ENCODE peak calls at places on chromosomes 3 and 15, in eight cellular contexts. H, J, N, B, P, V, Z and E are unnamed samples.

GRCh38 chr15:87764461-87765236 is 491.9 kb downstream of the NTRK3 start:
- DNase-seq in B (no peak), H (no peak), V (no peak), Z (no peak), J (no peak), P (peak), N (no peak), E (no peak)

GRCh38 chr15:51286816-51287215 is 51.6 kb downstream of the CYP19A1 start:
- DNase-seq in J (no peak), V (no peak), Z (no peak), B (no peak), N (no peak), H (no peak), P (peak), E (no peak)

GRCh38 chr3:141876381-141876890 is at the start of gene ATP1B3:
- DNase-seq in Z (peak), N (peak), P (peak), V (peak), J (peak), H (peak), B (peak), E (peak)

GRCh38 chr3:111714305-111714704 is 119.2 kb upstream of the ZBED2 start:
- DNase-seq in H (no peak), P (no peak), J (no peak), B (no peak), V (no peak), N (no peak), Z (no peak), E (no peak)

GRCh38 chr15:36428102-36428845 is 151.2 kb upstream of the CDIN1 start:
- DNase-seq in V (no peak), H (no peak), B (no peak), N (peak), P (peak), J (no peak), Z (no peak), E (no peak)

GRCh38 chr3:197154-197855 is 742 bp downstream of the CHL1 start:
- DNase-seq in N (no peak), H (peak), B (peak), P (no peak), V (peak), Z (peak), J (peak), E (no peak)

GRCh38 chr15:101413239-101413638 is 76.3 kb downstream of the PCSK6 start:
- DNase-seq in B (no peak), Z (no peak), H (no peak), J (no peak), V (no peak), N (no peak), P (no peak), E (no peak)

GRCh38 chr15:94239474-94239873 is 8.1 kb downstream of the MCTP2 start:
- DNase-seq in V (no peak), P (no peak), J (no peak), N (no peak), Z (no peak), H (no peak), B (no peak), E (no peak)

GRCh38 chr3:184807549-184807948 is 4.4 kb upstream of the VPS8 start:
- DNase-seq in B (no peak), P (no peak), V (no peak), H (no peak), Z (no peak), J (no peak), N (no peak), E (no peak)

GRCh38 chr3:16885948-16886683 is 1.4 kb downstream of the PLCL2 start:
- DNase-seq in J (peak), Z (no peak), V (no peak), B (no peak), H (no peak), N (no peak), P (no peak), E (no peak)

GRCh38 chr3:4744405-4745239 is 234.6 kb upstream of the BHLHE40 start:
- DNase-seq in Z (no peak), P (peak), B (no peak), N (no peak), H (no peak), V (no peak), J (no peak), E (peak)

GRCh38 chr3:67044295-67044694 is 46.2 kb downstream of the KBTBD8 start:
- DNase-seq in J (no peak), V (no peak), Z (no peak), P (no peak), N (no peak), B (no peak), H (no peak), E (no peak)

GRCh38 chr3:139934557-139935070 is 371 bp upstream of the CLSTN2 start:
- DNase-seq in B (no peak), J (peak), N (no peak), P (peak), H (peak), V (peak), Z (peak), E (peak)

GRCh38 chr15:65791335-65792129 is 561 bp downstream of the DENND4A start:
- DNase-seq in J (peak), B (no peak), V (peak), H (peak), P (peak), N (peak), Z (peak), E (peak)

GRCh38 chr15:48974865-48975264 is 11.1 kb upstream of the SHC4 start:
- DNase-seq in N (peak), V (no peak), P (peak), H (no peak), B (no peak), Z (no peak), J (no peak), E (no peak)

GRCh38 chr3:138442996-138443395 is 8.6 kb downstream of the ESYT3 start:
- DNase-seq in B (no peak), N (no peak), Z (no peak), P (no peak), V (no peak), J (no peak), H (no peak), E (no peak)

GRCh38 chr3:56190130-56190529 is 278.1 kb downstream of the ERC2 start:
- DNase-seq in H (no peak), Z (no peak), B (no peak), N (no peak), P (no peak), J (no peak), V (no peak), E (no peak)

GRCh38 chr3:170829873-170830272 is 40.1 kb downstream of the RPL22L1 start:
- DNase-seq in B (no peak), N (no peak), P (no peak), V (no peak), H (no peak), J (no peak), Z (no peak), E (no peak)

GRCh38 chr3:122318620-122319019 is 6.4 kb upstream of the CSTA start:
- DNase-seq in H (no peak), B (no peak), N (no peak), V (no peak), Z (no peak), P (no peak), J (no peak), E (no peak)

GRCh38 chr3:192957441-192957951 is 39.8 kb upstream of the MB21D2 start:
- DNase-seq in H (no peak), N (no peak), V (no peak), B (no peak), J (no peak), P (peak), Z (peak), E (no peak)

GRCh38 chr15:66960519-66960918 is 104.9 kb upstream of the SMAD3 start:
- DNase-seq in V (no peak), P (no peak), H (no peak), N (no peak), Z (no peak), B (no peak), J (no peak), E (no peak)

GRCh38 chr3:50211930-50212329 is 6.9 kb downstream of the SLC38A3 start:
- DNase-seq in V (no peak), H (no peak), P (no peak), N (no peak), Z (no peak), J (no peak), B (no peak), E (no peak)

GRCh38 chr3:23248594-23249131 is 45.5 kb downstream of the UBE2E2 start:
- DNase-seq in J (no peak), V (no peak), P (no peak), B (no peak), H (no peak), N (no peak), Z (no peak), E (no peak)

GRCh38 chr3:172506094-172506493 is 17.1 kb downstream of the TNFSF10 start:
- DNase-seq in P (no peak), H (no peak), V (no peak), B (no peak), J (no peak), N (no peak), Z (no peak), E (no peak)

GRCh38 chr3:136075218-136075808 is 109.8 kb downstream of the PPP2R3A start:
- DNase-seq in N (peak), H (peak), V (peak), P (peak), B (no peak), Z (peak), J (peak), E (no peak)

GRCh38 chr15:68821898-68822380 is 1.2 kb upstream of the ANP32A start:
- DNase-seq in N (peak), P (peak), J (no peak), Z (no peak), B (no peak), V (peak), H (no peak), E (no peak)

GRCh38 chr3:140223631-140224030 is 288.6 kb downstream of the CLSTN2 start:
- DNase-seq in H (no peak), J (no peak), P (peak), Z (no peak), B (no peak), N (no peak), V (no peak), E (no peak)

GRCh38 chr3:86563358-86563970 is 427.5 kb downstream of the VGLL3 start:
- DNase-seq in J (no peak), P (peak), H (no peak), N (peak), Z (no peak), V (no peak), B (no peak), E (no peak)

GRCh38 chr3:46314517-46314916 is 39.4 kb upstream of the CCR2 start:
- DNase-seq in Z (no peak), J (no peak), H (no peak), N (no peak), B (no peak), P (no peak), V (no peak), E (no peak)

GRCh38 chr15:67465196-67465952 is 55.6 kb upstream of the C15orf61 start:
- DNase-seq in N (peak), H (no peak), B (no peak), J (no peak), V (no peak), P (no peak), Z (no peak), E (no peak)

GRCh38 chr3:180340395-180340794 is 261.6 kb upstream of the TTC14 start:
- DNase-seq in P (no peak), V (no peak), H (no peak), B (no peak), N (no peak), Z (no peak), J (no peak), E (no peak)

GRCh38 chr3:114700637-114701234 is 406.9 kb downstream of the TIGIT start:
- DNase-seq in J (no peak), N (no peak), H (no peak), B (no peak), P (no peak), V (no peak), Z (no peak), E (no peak)

GRCh38 chr3:16309558-16309957 is 44.5 kb downstream of the OXNAD1 start:
- DNase-seq in Z (no peak), H (no peak), B (no peak), N (peak), V (no peak), P (no peak), J (no peak), E (no peak)

GRCh38 chr3:134351421-134351820 is 22.8 kb downstream of the AMOTL2 start:
- DNase-seq in H (no peak), P (no peak), B (no peak), N (no peak), J (no peak), Z (peak), V (no peak), E (no peak)

GRCh38 chr3:134348524-134348923 is 25.7 kb downstream of the AMOTL2 start:
- DNase-seq in N (no peak), V (no peak), H (no peak), J (no peak), P (no peak), B (no peak), Z (peak), E (no peak)

GRCh38 chr3:134350266-134350665 is 24.0 kb downstream of the AMOTL2 start:
- DNase-seq in N (no peak), Z (no peak), B (no peak), J (no peak), P (no peak), V (no peak), H (no peak), E (no peak)

GRCh38 chr3:134352031-134352671 is 22.1 kb downstream of the AMOTL2 start:
- DNase-seq in B (no peak), Z (peak), V (no peak), J (no peak), H (no peak), P (no peak), N (no peak), E (no peak)

DNA sequence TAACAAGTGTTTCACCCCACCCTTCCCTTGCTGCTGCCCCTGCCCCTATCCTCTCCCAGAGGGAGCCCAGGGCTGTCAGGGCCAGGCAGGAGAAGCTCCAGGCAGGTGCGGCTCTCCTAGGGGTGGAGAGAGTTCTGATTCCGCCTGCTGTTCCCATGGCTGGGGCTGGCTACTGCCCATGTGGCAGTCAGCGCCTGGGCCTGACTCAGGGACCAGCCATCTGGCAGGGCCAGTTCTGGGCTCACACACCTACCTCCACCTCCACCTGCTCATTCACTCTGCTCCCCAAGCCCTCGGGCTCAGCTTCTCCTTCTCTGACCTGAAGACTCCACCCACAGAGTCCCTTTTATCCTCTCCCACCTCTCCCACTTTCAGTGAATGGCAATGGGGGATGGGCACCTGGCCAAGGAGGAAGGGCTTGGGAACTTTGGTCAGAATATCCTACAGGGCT is 23.4 kb downstream of the AMOTL2 start:
- DNase-seq in B (no peak), J (no peak), P (no peak), Z (peak), H (no peak), N (no peak), V (no peak), E (peak)
- TF ChIP-seq POLR2A in B (no peak), J (no peak), P (no peak), Z (no peak), H (no peak), N (no peak), V (no peak), E (no peak)

GRCh38 chr15:43915820-43916660 is 89.2 kb downstream of the WDR76 start:
- DNase-seq in J (no peak), P (no peak), Z (no peak), N (no peak), V (peak), B (no peak), H (no peak), E (no peak)

GRCh38 chr15:43912208-43912607 is 85.4 kb downstream of the WDR76 start:
- DNase-seq in J (no peak), H (no peak), V (no peak), B (no peak), Z (no peak), N (no peak), P (no peak), E (no peak)

GRCh38 chr15:43913941-43914340 is 87.1 kb downstream of the WDR76 start:
- DNase-seq in N (no peak), Z (no peak), J (no peak), P (no peak), H (no peak), B (no peak), V (no peak), E (no peak)

GRCh38 chr15:43911235-43911661 is 84.4 kb downstream of the WDR76 start:
- DNase-seq in Z (no peak), J (no peak), N (no peak), H (no peak), V (peak), P (peak), B (no peak), E (peak)

DNA sequence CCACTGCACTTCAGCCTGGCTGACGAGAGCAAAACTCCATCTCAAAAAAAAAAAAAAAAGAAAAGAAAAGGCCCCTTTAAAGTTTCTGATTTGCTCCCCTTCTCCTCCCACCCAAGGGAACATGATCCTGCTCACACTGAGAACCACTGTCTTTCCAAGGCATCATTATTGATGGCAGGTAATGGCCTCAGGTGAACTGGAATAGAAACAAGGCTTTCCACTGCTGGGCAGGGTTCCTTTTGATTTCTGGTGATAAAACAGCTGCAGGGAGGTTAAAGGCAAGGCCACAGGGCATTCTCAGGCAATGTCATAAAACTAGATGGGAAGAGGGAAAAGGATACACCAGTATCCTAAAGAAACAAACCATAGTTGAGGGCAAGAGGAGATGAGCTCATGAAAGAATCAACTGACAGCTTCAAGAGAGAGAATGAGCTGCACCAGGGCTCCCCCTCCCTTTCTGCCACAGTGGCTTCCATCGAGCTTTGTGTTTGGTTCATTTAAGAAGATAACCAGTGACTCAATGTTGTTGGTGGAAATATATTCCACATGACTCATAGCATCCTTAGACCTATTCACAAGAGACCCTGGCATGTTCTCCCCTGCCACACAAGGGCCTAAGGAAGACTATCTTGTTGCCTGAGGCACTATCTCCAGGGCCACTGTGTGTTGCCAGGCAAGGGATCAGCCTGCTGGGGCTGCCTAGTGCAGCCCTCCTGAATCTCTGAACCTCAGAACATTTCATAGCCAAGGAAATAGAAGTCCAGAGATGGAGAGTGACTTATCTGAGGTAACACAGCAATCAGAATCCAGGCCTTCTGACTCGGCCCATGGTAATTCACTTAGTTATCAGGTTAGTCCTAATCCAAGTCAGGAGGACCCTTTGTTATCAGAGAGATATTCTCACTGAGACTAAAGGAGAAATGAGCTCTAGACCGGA is 86.5 kb downstream of the WDR76 start:
- DNase-seq in P (peak), H (no peak), B (no peak), Z (no peak), J (no peak), V (no peak), N (peak), E (peak)
- TF ChIP-seq POLR2A in P (no peak), H (no peak), B (no peak), Z (no peak), J (no peak), V (no peak), N (no peak), E (no peak)

GRCh38 chr15:96356494-96357455 is 26.3 kb downstream of the NR2F2 start:
- DNase-seq in J (peak), H (peak), Z (peak), P (peak), N (peak), V (peak), B (peak), E (peak)
- TF ChIP-seq POLR2A in J (no peak), H (peak), Z (no peak), P (no peak), N (peak), V (no peak), B (no peak), E (no peak)

DNA sequence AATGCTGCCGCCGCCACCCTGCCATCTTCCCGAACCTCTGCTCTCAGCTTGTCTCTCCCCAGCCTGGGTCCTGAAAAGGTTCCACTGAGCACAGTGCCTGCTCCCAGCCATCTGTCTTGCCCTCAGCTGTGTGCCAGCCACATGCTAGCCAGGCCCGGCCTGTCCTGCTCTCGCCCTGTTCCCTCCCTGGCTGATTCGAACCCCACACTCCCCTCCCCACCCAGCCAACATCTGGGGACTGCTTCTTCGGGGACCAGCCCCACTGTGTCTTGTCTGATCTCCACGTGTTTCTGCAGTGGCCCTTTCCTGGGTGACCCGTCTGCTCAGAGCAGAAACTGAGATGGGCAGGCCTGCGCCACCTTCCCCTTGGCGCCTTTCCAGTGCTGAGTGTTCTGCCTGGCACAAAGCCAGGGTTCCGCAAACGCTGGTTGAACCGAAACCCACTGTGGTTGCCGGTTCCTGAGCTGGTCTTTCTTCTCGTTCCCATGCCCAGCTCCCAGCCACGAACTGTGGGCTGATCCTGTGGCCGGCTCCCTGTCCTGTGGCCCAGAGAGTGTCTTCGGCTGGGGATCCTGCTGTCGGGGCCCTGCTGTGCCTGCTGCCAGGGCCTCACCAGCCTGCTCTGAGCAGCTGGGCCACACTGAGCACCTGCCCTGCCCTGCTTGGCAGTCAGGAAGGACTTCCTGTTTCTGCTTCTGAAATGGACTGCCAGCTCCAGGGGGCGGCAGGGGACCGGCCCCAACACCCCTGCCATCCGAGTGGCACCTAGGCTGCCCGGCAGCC is 62.7 kb upstream of the KLF13 start:
- DNase-seq in P (no peak), J (peak), V (peak), B (no peak), H (peak), Z (peak), N (no peak), E (peak)
- TF ChIP-seq POLR2A in P (no peak), J (no peak), V (no peak), B (no peak), H (no peak), Z (no peak), N (no peak), E (no peak)

GRCh38 chr3:64029287-64029686 is 6.0 kb upstream of the PSMD6 start:
- DNase-seq in Z (no peak), B (no peak), P (no peak), V (no peak), N (no peak), J (no peak), H (no peak), E (no peak)
- TF ChIP-seq POLR2A in Z (no peak), B (no peak), P (no peak), V (no peak), N (no peak), J (no peak), H (no peak), E (no peak)